ENCODE peak calls at places on chromosomes 6 and 20, in seven cellular contexts. S, Q, G, X, O, W and I are unnamed samples.
A peak's percentile ranks its signal among the peaks of the same experiment; 100 is the strongest.

GRCh38 chr6:42259841-42260395 is 42.3 kb upstream of the MRPS10 start:
- DNase-seq in X (no peak), O (no peak), W (no peak), S (no peak), Q (no peak), G (no peak), I (no peak)

GRCh38 chr6:8219352-8219943 is 117.1 kb upstream of the EEF1E1 start:
- DNase-seq in W (peak; percentile 61), O (peak; percentile 23), X (no peak), Q (peak; percentile 77), S (no peak), G (peak; percentile 22), I (peak; percentile 34)

GRCh38 chr6:34852406-34853085 is 35.3 kb downstream of the TAF11 start:
- DNase-seq in G (no peak), X (no peak), W (no peak), O (no peak), Q (no peak), S (no peak), I (no peak)

GRCh38 chr6:166307082-166307980 is 861 bp downstream of the PRR18 start:
- DNase-seq in O (no peak), G (no peak), W (no peak), S (no peak), Q (no peak), X (no peak), I (no peak)

GRCh38 chr6:79646006-79646405 is 14.9 kb downstream of the SH3BGRL2 start:
- DNase-seq in S (no peak), X (no peak), O (no peak), W (no peak), G (no peak), Q (no peak), I (peak; percentile 12)

GRCh38 chr20:49562341-49563014 is 5.5 kb downstream of the PTGIS start:
- DNase-seq in O (peak; percentile 23), W (peak; percentile 88), G (peak; percentile 94), X (no peak), Q (peak; percentile 97), S (peak; percentile 89), I (no peak)

GRCh38 chr20:49887251-49887827 is 28.0 kb downstream of the SPATA2 start:
- DNase-seq in X (no peak), S (no peak), O (no peak), Q (no peak), W (no peak), G (no peak), I (no peak)

GRCh38 chr20:49115565-49115964 is 69.5 kb downstream of the CSE1L start:
- DNase-seq in G (no peak), S (no peak), X (no peak), Q (peak; percentile 74), W (peak; percentile 37), O (no peak), I (no peak)

GRCh38 chr20:34525709-34526416 is 9.6 kb downstream of the DYNLRB1 start:
- DNase-seq in W (peak; percentile 97), Q (peak; percentile 98), O (peak; percentile 93), G (peak; percentile 90), X (peak; percentile 9), S (peak; percentile 94), I (no peak)

GRCh38 chr20:32482251-32483220 is 102.6 kb downstream of the NOL4L start:
- DNase-seq in S (peak; percentile 72), W (no peak), G (no peak), O (no peak), Q (no peak), X (peak; percentile 46), I (no peak)

GRCh38 chr6:88662163-88662580 is 301.2 kb downstream of the RNGTT start:
- DNase-seq in O (peak; percentile 16), X (no peak), Q (no peak), S (no peak), W (no peak), G (no peak), I (no peak)

GRCh38 chr20:19993937-19994667 is 23.1 kb upstream of the NAA20 start:
- DNase-seq in Q (peak; percentile 56), S (no peak), G (no peak), O (peak; percentile 40), X (no peak), W (peak; percentile 67), I (no peak)

GRCh38 chr6:32175711-32176475 is at the start of gene AGPAT1:
- DNase-seq in O (peak; percentile 90), Q (peak; percentile 98), G (peak; percentile 99), S (peak; percentile 97), W (peak; percentile 97), X (peak; percentile 94), I (peak; percentile 97)

GRCh38 chr6:32173051-32173727 is 2.7 kb downstream of the AGPAT1 start:
- DNase-seq in S (no peak), X (no peak), G (no peak), O (no peak), W (no peak), Q (no peak), I (peak; percentile 65)

GRCh38 chr6:32176476-32177181 is 745 bp upstream of the AGPAT1 start:
- DNase-seq in G (no peak), S (no peak), O (no peak), Q (peak; percentile 71), X (no peak), W (no peak), I (no peak)

GRCh38 chr6:32175322-32175710 is 568 bp downstream of the AGPAT1 start:
- DNase-seq in S (no peak), G (no peak), O (no peak), W (no peak), Q (no peak), X (no peak), I (no peak)

DNA sequence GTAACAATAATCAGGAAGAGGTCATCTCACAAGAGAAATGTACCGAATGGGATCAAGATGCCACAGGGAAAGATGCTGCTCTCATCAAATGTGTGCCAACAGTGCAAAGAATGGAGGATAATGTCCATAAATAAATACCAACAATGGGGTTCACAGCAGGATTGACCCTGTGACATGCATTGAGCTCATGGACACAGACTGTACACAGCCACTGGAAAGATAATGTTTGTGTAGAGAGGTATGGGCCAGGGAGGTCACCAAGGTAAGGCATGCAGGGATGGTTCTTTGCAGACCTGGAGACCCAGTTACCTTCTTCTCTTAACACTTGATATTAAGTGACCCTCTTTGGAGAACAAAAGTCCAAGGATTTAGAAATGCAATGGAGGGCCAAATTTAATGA is 1.5 kb downstream of the AGPAT1 start:
- DNase-seq in Q (no peak), W (no peak), O (no peak), G (no peak), X (no peak), S (no peak), I (no peak)
- H3K4me3 ChIP-seq in Q (peak overlapping the region; percentile 94), W (no peak overlapping the region), O (no peak overlapping the region), G (no peak overlapping the region), X (no peak overlapping the region), S (no peak overlapping the region), I (no peak overlapping the region)

DNA sequence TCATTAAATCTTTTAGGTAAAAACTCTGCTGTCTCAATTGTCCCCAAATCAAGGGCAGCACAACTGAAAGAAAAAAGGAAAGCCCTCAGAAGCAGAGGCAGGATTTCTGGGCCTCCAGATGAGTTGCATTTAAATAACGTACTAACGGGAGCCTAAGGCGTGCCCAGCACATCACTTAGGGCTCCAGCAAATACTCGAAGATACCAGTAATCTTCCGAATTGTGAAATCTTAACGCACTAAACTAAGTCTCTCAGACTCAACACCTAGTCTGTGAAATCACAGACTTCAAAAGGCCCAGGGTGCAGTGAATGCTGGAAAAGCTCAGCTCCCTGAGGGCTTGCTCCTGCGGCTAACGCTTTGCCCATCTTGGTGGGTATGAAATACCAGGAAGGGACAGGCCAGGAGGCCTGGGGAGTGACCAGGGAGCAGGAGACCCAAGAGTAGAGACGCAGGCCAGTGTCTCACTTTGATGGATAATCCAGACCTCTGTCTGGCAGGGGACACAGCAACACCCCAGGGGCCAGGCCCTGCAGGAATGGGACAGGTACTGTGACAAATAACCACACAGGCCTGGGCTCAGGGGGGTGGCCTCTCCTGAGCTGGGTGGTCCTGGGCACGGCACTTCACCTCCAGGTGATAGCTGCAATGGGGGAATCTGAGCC is 36.4 kb downstream of the RRBP1 start:
- DNase-seq in W (no peak), Q (peak; percentile 27), O (no peak), G (no peak), X (no peak), S (peak; percentile 55), I (no peak)
- H3K4me3 ChIP-seq in W (no peak overlapping the region), Q (no peak overlapping the region), O (no peak overlapping the region), G (no peak overlapping the region), X (no peak overlapping the region), S (no peak overlapping the region), I (no peak overlapping the region)

GRCh38 chr20:46083531-46084061 is 6.2 kb downstream of the NCOA5 start:
- DNase-seq in Q (no peak), O (no peak), G (no peak), W (no peak), S (no peak), X (no peak), I (no peak)
- H3K4me3 ChIP-seq in Q (no peak overlapping the region), O (no peak overlapping the region), G (no peak overlapping the region), W (no peak overlapping the region), S (no peak overlapping the region), X (no peak overlapping the region), I (no peak overlapping the region)

DNA sequence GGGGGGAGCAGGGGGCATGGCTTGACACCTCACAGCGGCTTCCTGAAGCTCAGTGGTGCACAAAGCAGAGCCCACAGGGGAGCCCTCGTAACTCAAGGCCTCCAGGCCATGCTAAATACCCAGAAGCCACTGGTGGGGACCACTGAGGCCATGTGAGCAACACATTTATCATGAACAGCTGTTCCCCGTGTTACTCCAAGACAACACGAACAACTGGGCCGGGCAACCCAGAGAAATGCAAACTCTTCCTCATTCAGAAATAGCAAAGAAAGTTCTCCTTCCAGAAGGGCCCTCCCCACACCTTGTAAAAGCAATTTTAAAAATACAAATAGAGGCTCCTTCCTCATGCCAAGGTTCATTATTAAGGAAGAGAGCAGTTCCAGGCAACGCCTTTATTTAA is 36.3 kb upstream of the SLCO4A1 start:
- DNase-seq in X (no peak), G (no peak), W (no peak), Q (peak; percentile 5), S (no peak), O (no peak), I (no peak)
- H3K4me3 ChIP-seq in X (no peak overlapping the region), G (no peak overlapping the region), W (no peak overlapping the region), Q (no peak overlapping the region), S (no peak overlapping the region), O (no peak overlapping the region), I (no peak overlapping the region)

DNA sequence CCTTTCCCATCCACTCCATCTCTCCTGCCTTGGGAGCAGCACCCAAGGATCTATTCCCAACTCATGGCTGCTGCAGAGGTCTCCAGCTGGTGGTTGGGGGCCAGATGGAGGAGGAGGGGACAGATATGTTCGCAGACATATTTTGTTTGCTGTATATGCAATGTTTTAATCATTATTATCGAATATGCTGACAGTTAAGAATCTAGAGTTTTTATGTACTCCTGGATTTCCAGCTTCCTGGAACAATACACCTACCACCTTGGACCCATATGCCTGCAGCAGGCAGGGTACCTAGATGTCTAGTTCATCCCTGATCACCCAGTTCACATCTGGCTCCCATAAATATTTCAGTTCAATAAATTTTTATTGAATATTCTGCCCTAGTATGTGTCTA is 9.0 kb downstream of the FAM110A start:
- DNase-seq in S (no peak), G (no peak), O (no peak), Q (no peak), W (no peak), X (no peak), I (no peak)
- H3K4me3 ChIP-seq in S (peak overlapping the region; percentile 67), G (no peak overlapping the region), O (peak overlapping the region; percentile 82), Q (no peak overlapping the region), W (no peak overlapping the region), X (no peak overlapping the region), I (no peak overlapping the region)